ENCODE peak calls at places on chromosomes 2 and 18, in six cellular contexts. T, F, U, X, B and N are unnamed samples.

GRCh38 chr18:67217551-67218166 is 298.9 kb downstream of the DSEL start:
- DNase-seq in X (peak; percentile 1), U (peak; percentile 24), T (peak; percentile 29), B (peak; percentile 20), F (no peak), N (peak; percentile 82)

GRCh38 chr2:98012561-98012979 is 16.8 kb upstream of the TMEM131 start:
- DNase-seq in B (no peak), U (peak; percentile 20), X (no peak), F (no peak), T (no peak), N (no peak)

GRCh38 chr2:238811293-238811692 is 36.6 kb upstream of the TWIST2 start:
- DNase-seq in T (no peak), B (no peak), F (no peak), X (no peak), U (no peak), N (no peak)

GRCh38 chr2:2824588-2824987 is 493.5 kb upstream of the MYT1L start:
- DNase-seq in B (no peak), X (no peak), U (no peak), T (no peak), F (no peak), N (no peak)

GRCh38 chr18:9055185-9055584 is 47.3 kb upstream of the NDUFV2 start:
- DNase-seq in U (no peak), T (no peak), X (peak; percentile 13), F (no peak), B (no peak), N (peak; percentile 53)

GRCh38 chr2:23703583-23704385 is 223.1 kb downstream of the ATAD2B start:
- DNase-seq in B (no peak), T (no peak), U (peak; percentile 5), X (no peak), F (no peak), N (no peak)

GRCh38 chr2:215178121-215178520 is 39.7 kb upstream of the ABCA12 start:
- DNase-seq in T (no peak), B (no peak), U (no peak), X (no peak), F (no peak), N (no peak)

GRCh38 chr2:1736045-1736444 is 8.3 kb downstream of the PXDN start:
- DNase-seq in X (no peak), B (no peak), T (no peak), U (no peak), F (no peak), N (no peak)

GRCh38 chr2:143629344-143629743 is 500.1 kb downstream of the ARHGAP15 start:
- DNase-seq in X (no peak), U (no peak), T (no peak), B (no peak), F (no peak), N (no peak)

GRCh38 chr2:199458806-199459285 is 1.1 kb upstream of the SATB2 start:
- DNase-seq in F (no peak), T (no peak), B (no peak), U (peak; percentile 29), X (no peak), N (peak; percentile 54)

GRCh38 chr2:204871246-204871953 is 326.1 kb downstream of the PARD3B start:
- DNase-seq in B (no peak), U (no peak), F (no peak), T (no peak), X (peak; percentile 3), N (no peak)

GRCh38 chr18:37124511-37124910 is 295.6 kb downstream of the KIAA1328 start:
- DNase-seq in T (no peak), B (no peak), F (no peak), U (no peak), X (no peak), N (no peak)

GRCh38 chr18:34631567-34631966 is 78.5 kb upstream of the DTNA start:
- DNase-seq in U (no peak), T (no peak), F (no peak), X (no peak), B (no peak), N (no peak)

GRCh38 chr2:51812138-51812866 is 780.4 kb upstream of the NRXN1 start:
- DNase-seq in T (no peak), U (no peak), X (no peak), F (no peak), B (no peak), N (no peak)

GRCh38 chr2:150978053-150978452 is 283.6 kb downstream of the RBM43 start:
- DNase-seq in U (no peak), X (no peak), F (no peak), B (no peak), T (no peak), N (no peak)

GRCh38 chr2:155381446-155381845 is 683.0 kb downstream of the KCNJ3 start:
- DNase-seq in X (no peak), F (no peak), T (no peak), B (no peak), U (no peak), N (no peak)

GRCh38 chr2:232523682-232524597 is 2.0 kb upstream of the CHRND start:
- DNase-seq in B (peak; percentile 37), X (peak; percentile 78), U (peak; percentile 63), T (peak; percentile 20), F (no peak), N (peak; percentile 58)

GRCh38 chr18:56176750-56177149 is 461.6 kb downstream of the TXNL1 start:
- DNase-seq in T (no peak), U (no peak), X (no peak), F (no peak), B (no peak), N (no peak)

GRCh38 chr18:23838801-23839366 is 149.6 kb downstream of the LAMA3 start:
- DNase-seq in B (no peak), F (no peak), X (no peak), T (no peak), U (no peak), N (no peak)

GRCh38 chr2:317501-318424 is 29.9 kb upstream of the ALKAL2 start:
- DNase-seq in T (no peak), U (no peak), B (no peak), X (no peak), F (no peak), N (no peak)

GRCh38 chr2:120764434-120764833 is 28.8 kb downstream of the GLI2 start:
- DNase-seq in U (no peak), F (no peak), T (no peak), X (no peak), B (no peak), N (no peak)

GRCh38 chr18:8754995-8755955 is 49.9 kb downstream of the MTCL1 start:
- DNase-seq in U (no peak), B (no peak), F (no peak), T (peak; percentile 22), X (no peak), N (no peak)

GRCh38 chr2:38968021-38968420 is 78.3 kb downstream of the ARHGEF33 start:
- DNase-seq in F (no peak), X (no peak), B (no peak), T (no peak), U (no peak), N (no peak)

GRCh38 chr2:233693963-233694362 is 1.3 kb downstream of the UGT1A6 start:
- DNase-seq in U (no peak), T (no peak), B (no peak), X (no peak), F (no peak), N (no peak)
- TF ChIP-seq POLR2A in U (no peak), T (no peak), B (no peak), X (no peak), F (no peak), N (no peak)

GRCh38 chr2:26255735-26256384 is 11.1 kb downstream of the HADHB start:
- DNase-seq in T (no peak), F (peak; percentile 17), U (no peak), X (no peak), B (peak; percentile 28), N (no peak)
- TF ChIP-seq POLR2A in T (no peak), F (no peak), U (no peak), X (no peak), B (no peak), N (no peak)

DNA sequence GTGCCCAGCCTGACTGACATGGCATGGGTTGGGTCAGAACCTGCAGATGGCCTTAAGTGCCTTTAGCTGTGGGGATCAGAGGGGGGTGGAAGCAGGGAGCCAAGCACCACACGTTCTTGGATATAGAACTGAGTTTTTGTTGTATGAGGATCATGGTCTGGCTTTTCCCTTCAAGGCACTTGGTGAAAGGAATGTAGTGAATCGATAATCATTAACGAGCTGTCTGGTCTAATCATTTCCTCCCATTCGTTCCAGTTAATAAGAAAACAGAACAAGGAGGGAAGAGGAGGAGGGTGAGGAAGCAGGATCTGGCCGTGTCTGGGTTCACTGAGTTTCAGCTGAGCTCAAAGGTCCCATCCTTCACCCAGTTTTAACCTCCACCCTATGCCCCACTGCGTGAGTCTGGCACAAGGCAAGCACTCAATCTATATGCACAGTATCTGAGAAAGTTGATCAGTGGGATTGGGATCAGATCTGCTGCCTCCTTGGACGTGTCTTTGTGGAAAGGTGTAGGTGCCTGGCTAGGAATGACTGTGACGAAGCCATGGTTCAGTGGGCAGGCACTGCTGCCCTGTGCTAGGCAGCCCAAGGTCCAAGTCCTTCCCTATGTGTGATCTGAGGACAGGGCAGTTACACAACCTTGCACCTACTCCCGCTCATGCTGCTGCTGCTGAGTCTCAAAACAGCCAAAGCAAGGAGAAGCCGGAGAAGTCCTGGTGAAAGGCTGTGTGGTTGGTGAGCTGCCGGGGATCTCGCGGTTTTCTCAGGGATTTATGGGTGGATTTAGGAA is 54.8 kb downstream of the GALNT14 start:
- DNase-seq in B (no peak), X (no peak), F (no peak), T (no peak), U (no peak), N (no peak)
- TF ChIP-seq POLR2A in B (no peak), X (no peak), F (no peak), T (no peak), U (no peak), N (no peak)

GRCh38 chr2:55051026-55051866 is 995 bp upstream of the RTN4 start:
- DNase-seq in U (no peak), T (peak; percentile 55), X (peak; percentile 89), B (peak; percentile 51), F (peak; percentile 58), N (peak; percentile 87)
- TF ChIP-seq POLR2A in U (no peak), T (no peak), X (no peak), B (no peak), F (no peak), N (no peak)

GRCh38 chr2:15636972-15637785 is 45.5 kb downstream of the DDX1 start:
- DNase-seq in X (peak; percentile 77), F (peak; percentile 28), U (peak; percentile 30), B (peak; percentile 71), T (peak; percentile 60), N (peak; percentile 82)
- TF ChIP-seq POLR2A in X (no peak), F (no peak), U (no peak), B (no peak), T (no peak), N (no peak)

GRCh38 chr18:12304351-12305210 is 3.5 kb upstream of the TUBB6 start:
- DNase-seq in B (no peak), T (peak; percentile 35), X (no peak), U (no peak), F (no peak), N (no peak)
- TF ChIP-seq POLR2A in B (no peak), T (no peak), X (no peak), U (no peak), F (no peak), N (no peak)